ENCODE peak calls at places on chromosomes 11 and 22, in eight cellular contexts. Z is HTR-8/SVneo, R is neural progenitor cell, D is B cell, N is mesendoderm, A is foreskin fibroblast, C is posterior vena cava, F is stomach. S is an unnamed sample.
A peak's percentile ranks its signal among the peaks of the same experiment; 100 is the strongest.

GRCh38 chr11:122797651-122798050 is 40.6 kb upstream of the CRTAM start:
- DNase-seq in Z (no peak), R (no peak), D (no peak), N (no peak), A (peak; percentile 20), C (no peak), F (no peak), S (no peak)

GRCh38 chr11:71568707-71569349 is 3.5 kb downstream of the KRTAP5-10 start:
- DNase-seq in Z (no peak), R (no peak), D (no peak), N (no peak), A (peak; percentile 38), C (peak; percentile 62), F (no peak), S (no peak)

GRCh38 chr11:33828604-33829429 is 54.5 kb upstream of the FBXO3 start:
- DNase-seq in Z (no peak), R (peak; percentile 52), D (no peak), N (no peak), A (peak; percentile 13), C (no peak), F (no peak), S (no peak)

GRCh38 chr11:79353706-79354105 is 87.1 kb downstream of the TENM4 start:
- DNase-seq in Z (no peak), R (no peak), D (no peak), N (no peak), A (peak; percentile 45), C (no peak), F (no peak), S (no peak)

GRCh38 chr11:116930177-116930576 is 92.8 kb upstream of the APOA1 start:
- DNase-seq in Z (no peak), R (no peak), D (no peak), N (peak; percentile 33), A (peak; percentile 42), C (no peak), F (no peak), S (no peak)

GRCh38 chr11:112249871-112250590 is 10.6 kb downstream of the PLET1 start:
- DNase-seq in Z (no peak), R (no peak), D (no peak), N (peak; percentile 44), A (no peak), C (no peak), F (no peak), S (no peak)

GRCh38 chr11:124961972-124962609 is 8.1 kb downstream of the CCDC15 start:
- DNase-seq in Z (peak; percentile 56), R (peak; percentile 72), D (peak; percentile 46), N (peak; percentile 73), A (peak; percentile 88), C (no peak), F (no peak), S (no peak)

GRCh38 chr11:118749429-118749828 is 41.5 kb downstream of the DDX6 start:
- DNase-seq in Z (no peak), R (no peak), D (no peak), N (no peak), A (no peak), C (no peak), F (no peak), S (no peak)

GRCh38 chr11:117730256-117730800 is 66.7 kb downstream of the DSCAML1 start:
- DNase-seq in Z (no peak), R (no peak), D (no peak), N (peak; percentile 63), A (no peak), C (no peak), F (no peak), S (no peak)

GRCh38 chr22:39490135-39490798 is 11.8 kb upstream of the MIEF1 start:
- DNase-seq in Z (peak; percentile 66), R (peak; percentile 89), D (peak; percentile 84), N (peak; percentile 89), A (peak; percentile 84), C (peak; percentile 94), F (peak; percentile 76), S (peak; percentile 86)

GRCh38 chr22:22951035-22951434 is 63.4 kb downstream of the IGLL5 start:
- DNase-seq in Z (no peak), R (no peak), D (no peak), N (no peak), A (no peak), C (no peak), F (no peak), S (no peak)

GRCh38 chr11:12853652-12854296 is 155.3 kb upstream of the RASSF10 start:
- DNase-seq in Z (no peak), R (no peak), D (no peak), N (peak; percentile 68), A (peak; percentile 53), C (no peak), F (peak; percentile 71), S (peak; percentile 74)

GRCh38 chr11:55726715-55727324 is 46.4 kb upstream of the OR5D13 start:
- DNase-seq in Z (no peak), R (no peak), D (no peak), N (peak; percentile 7), A (no peak), C (no peak), F (no peak), S (no peak)

GRCh38 chr22:25700996-25701815 is 40.8 kb upstream of the MYO18B start:
- DNase-seq in Z (no peak), R (peak; percentile 31), D (no peak), N (no peak), A (peak; percentile 85), C (no peak), F (no peak), S (no peak)

GRCh38 chr11:99370557-99371200 is 349.9 kb downstream of the CNTN5 start:
- DNase-seq in Z (peak; percentile 53), R (peak; percentile 23), D (no peak), N (peak; percentile 55), A (no peak), C (no peak), F (no peak), S (no peak)

GRCh38 chr11:115222218-115222862 is 281.9 kb downstream of the CADM1 start:
- DNase-seq in Z (peak; percentile 51), R (peak; percentile 34), D (no peak), N (peak; percentile 84), A (peak; percentile 72), C (no peak), F (no peak), S (no peak)

GRCh38 chr22:35538801-35539321 is 1.8 kb upstream of the RASD2 start:
- DNase-seq in Z (no peak), R (peak; percentile 55), D (no peak), N (peak; percentile 66), A (peak; percentile 52), C (no peak), F (no peak), S (peak; percentile 78)

GRCh38 chr11:22491826-22492225 is 133.8 kb downstream of the FANCF start:
- DNase-seq in Z (no peak), R (peak; percentile 56), D (no peak), N (peak; percentile 48), A (peak; percentile 21), C (peak; percentile 67), F (no peak), S (no peak)

GRCh38 chr11:15161746-15162145 is 47.0 kb downstream of the INSC start:
- DNase-seq in Z (no peak), R (no peak), D (no peak), N (no peak), A (no peak), C (no peak), F (no peak), S (no peak)

GRCh38 chr11:30326911-30327310 is 4.0 kb downstream of the ARL14EP start:
- DNase-seq in Z (no peak), R (no peak), D (no peak), N (no peak), A (no peak), C (no peak), F (no peak), S (no peak)

GRCh38 chr11:71397328-71397860 is 50.8 kb downstream of the DHCR7 start:
- DNase-seq in Z (no peak), R (no peak), D (no peak), N (no peak), A (no peak), C (no peak), F (no peak), S (no peak)